ENCODE peak calls at places on chromosomes 3 and 15, in six cellular contexts. W is GM12878, N is fibroblast of lung, I is H9, R is AG04450, F is left ventricle myocardium inferior. D is an unnamed sample.

GRCh38 chr3:136631424-136631823 is 120.8 kb downstream of the STAG1 start:
- DNase-seq in W (no peak), N (no peak), I (no peak), R (no peak), F (no peak), D (no peak)

GRCh38 chr3:172911142-172911541 is 160.6 kb downstream of the ECT2 start:
- DNase-seq in W (no peak), N (no peak), I (peak), R (no peak), F (no peak), D (no peak)

GRCh38 chr3:85758442-85758841 is 799.7 kb downstream of the CADM2 start:
- DNase-seq in W (no peak), N (peak), I (no peak), R (no peak), F (no peak), D (no peak)

GRCh38 chr15:31970007-31970406 is 60.3 kb upstream of the CHRNA7 start:
- DNase-seq in W (no peak), N (no peak), I (no peak), R (no peak), F (no peak), D (no peak)

GRCh38 chr3:42632146-42632545 is 21.4 kb upstream of the ZBTB47 start:
- DNase-seq in W (no peak), N (peak), I (no peak), R (no peak), F (no peak), D (no peak)

GRCh38 chr3:196471551-196471950 is 32.0 kb downstream of the RNF168 start:
- DNase-seq in W (no peak), N (no peak), I (no peak), R (no peak), F (no peak), D (no peak)

GRCh38 chr15:40265355-40265754 is 17.5 kb downstream of the ANKRD63 start:
- DNase-seq in W (no peak), N (no peak), I (no peak), R (no peak), F (no peak), D (no peak)

GRCh38 chr3:172065967-172066762 is 26.8 kb downstream of the FNDC3B start:
- DNase-seq in W (peak), N (peak), I (no peak), R (no peak), F (no peak), D (no peak)

GRCh38 chr3:122973893-122974615 is 53.5 kb downstream of the SEMA5B start:
- DNase-seq in W (no peak), N (no peak), I (no peak), R (no peak), F (peak), D (no peak)

GRCh38 chr3:130480736-130481135 is 36.2 kb upstream of the COL6A6 start:
- DNase-seq in W (no peak), N (peak), I (peak), R (peak), F (no peak), D (no peak)
- TF ChIP-seq CTCF in W (peak), N (peak), I (peak), R (peak), F (peak), D (peak)

GRCh38 chr15:20272422-20273184 is 269.0 kb downstream of the GOLGA6L6 start:
- DNase-seq in W (no peak), N (no peak), I (no peak), R (no peak), F (no peak), D (no peak)
- TF ChIP-seq CTCF in W (no peak), N (no peak), I (no peak), R (no peak), F (no peak), D (no peak)

GRCh38 chr15:42490743-42491539 is at the start of gene ZNF106:
- DNase-seq in W (peak), N (peak), I (peak), R (peak), F (peak), D (peak)
- TF ChIP-seq CTCF in W (no peak), N (no peak), I (peak), R (peak), F (no peak), D (no peak)

DNA sequence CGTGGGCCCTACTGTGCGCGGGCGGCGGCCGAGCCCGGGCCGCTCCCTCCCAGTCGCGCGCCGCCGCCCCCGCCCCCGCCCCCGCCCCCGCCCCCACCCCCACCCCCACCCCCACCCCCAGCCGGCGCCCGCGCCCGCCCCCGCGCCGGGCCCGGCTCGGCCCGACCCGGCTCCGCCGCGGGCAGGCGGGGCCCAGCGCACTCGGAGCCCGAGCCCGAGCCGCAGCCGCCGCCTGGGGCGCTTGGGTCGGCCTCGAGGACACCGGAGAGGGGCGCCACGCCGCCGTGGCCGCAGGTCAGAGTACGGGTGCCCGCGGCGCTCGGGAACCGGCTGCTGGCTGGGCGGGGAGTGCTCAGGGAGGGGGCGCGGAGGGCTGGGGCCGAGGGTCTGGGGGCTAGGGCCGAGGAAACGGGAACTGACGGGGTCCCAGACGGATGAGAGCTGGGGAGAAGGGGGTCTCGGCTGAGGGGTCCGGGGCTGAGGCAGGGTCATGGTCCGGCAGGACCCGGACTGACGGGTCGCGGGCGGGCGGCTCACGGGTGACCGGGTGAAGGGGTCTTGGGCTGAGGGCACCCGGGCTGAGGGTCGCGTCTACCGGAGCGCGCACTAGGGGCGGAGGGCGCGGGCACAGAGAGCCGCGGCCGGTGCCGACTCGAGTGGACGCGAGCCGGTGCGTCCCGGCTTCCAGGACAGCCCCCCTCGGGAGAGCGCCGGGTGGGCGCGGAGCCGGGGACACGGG is 974 bp upstream of the PPARG start:
- DNase-seq in W (no peak), N (peak), I (peak), R (no peak), F (peak), D (peak)
- TF ChIP-seq CTCF in W (no peak), N (no peak), I (no peak), R (no peak), F (peak), D (no peak)

GRCh38 chr3:182796310-182796709 is 3.0 kb downstream of the ATP11B start:
- DNase-seq in W (no peak), N (no peak), I (no peak), R (no peak), F (no peak), D (no peak)
- TF ChIP-seq CTCF in W (no peak), N (no peak), I (no peak), R (no peak), F (no peak), D (no peak)

GRCh38 chr3:48465531-48466378 is 19.2 kb downstream of the ATRIP start:
- DNase-seq in W (no peak), N (peak), I (peak), R (peak), F (peak), D (peak)
- TF ChIP-seq CTCF in W (peak), N (peak), I (peak), R (peak), F (peak), D (no peak)